ENCODE peak calls at places on chromosomes 1 and 21, in four cellular contexts. F is hypothalamus, A is NCI-H2029, I is mesendoderm. D is an unnamed sample.

GRCh38 chr1:224107282-224107625 is 6.7 kb upstream of the FBXO28 start:
- DNase-seq in A (no peak), I (no peak), F (no peak), D (no peak)

GRCh38 chr1:2558420-2558819 is 2.2 kb downstream of the TNFRSF14 start:
- DNase-seq in I (no peak), A (no peak), F (no peak), D (no peak)

GRCh38 chr1:1908506-1908791 is 6.6 kb upstream of the CALML6 start:
- DNase-seq in F (no peak), I (no peak), A (no peak), D (no peak)

GRCh38 chr1:37471345-37472231 is 2.8 kb upstream of the ZC3H12A start:
- DNase-seq in F (no peak), I (peak; percentile 95), A (no peak), D (peak; percentile 76)

GRCh38 chr1:195738971-195739650 is 869.1 kb downstream of the KCNT2 start:
- DNase-seq in I (peak; percentile 73), F (no peak), A (no peak), D (no peak)

GRCh38 chr1:244341455-244342450 is 110.0 kb downstream of the ADSS2 start:
- DNase-seq in F (no peak), A (no peak), I (peak; percentile 95), D (peak; percentile 41)

GRCh38 chr1:61819421-61819820 is 77.1 kb downstream of the PATJ start:
- DNase-seq in I (no peak), A (no peak), F (no peak), D (no peak)

GRCh38 chr1:2501820-2502119 is 24.6 kb downstream of the PANK4 start:
- DNase-seq in F (no peak), A (no peak), I (no peak), D (no peak)

GRCh38 chr21:34807146-34807880 is 138.5 kb downstream of the CLIC6 start:
- DNase-seq in I (peak; percentile 87), F (no peak), A (no peak), D (no peak)

GRCh38 chr21:42101246-42101645 is 30.1 kb downstream of the UMODL1 start:
- DNase-seq in F (no peak), A (peak; percentile 15), I (no peak), D (no peak)

GRCh38 chr1:42658880-42659337 is 686 bp downstream of the PPIH start:
- DNase-seq in I (no peak), F (no peak), A (no peak), D (no peak)

GRCh38 chr1:212967767-212968166 is 17.4 kb downstream of the VASH2 start:
- DNase-seq in I (peak; percentile 96), F (no peak), A (no peak), D (no peak)

GRCh38 chr1:27099904-27100796 is 54.8 kb downstream of the SLC9A1 start:
- DNase-seq in F (no peak), A (no peak), I (peak; percentile 55), D (no peak)

GRCh38 chr1:91736146-91736998 is 149.6 kb downstream of the TGFBR3 start:
- DNase-seq in F (no peak), A (no peak), I (no peak), D (no peak)

GRCh38 chr1:44812822-44813543 is 4.7 kb downstream of the BTBD19 start:
- DNase-seq in F (no peak), A (no peak), I (no peak), D (no peak)

GRCh38 chr1:7046314-7046713 is 261.1 kb downstream of the CAMTA1 start:
- DNase-seq in I (peak; percentile 77), F (no peak), A (no peak), D (no peak)

GRCh38 chr1:41918450-41919043 is at the start of gene HIVEP3:
- DNase-seq in A (peak; percentile 98), F (no peak), I (peak; percentile 68), D (no peak)

GRCh38 chr1:25740071-25740470 is 59.9 kb upstream of the SELENON start:
- DNase-seq in A (no peak), F (no peak), I (no peak), D (no peak)

GRCh38 chr1:199909137-199909536 is 118.4 kb upstream of the NR5A2 start:
- DNase-seq in A (no peak), I (no peak), F (no peak), D (no peak)

GRCh38 chr1:227907439-227908015 is 40.2 kb downstream of the WNT9A start:
- DNase-seq in I (no peak), A (no peak), F (no peak), D (no peak)

GRCh38 chr1:12514597-12514996 is 103.4 kb downstream of the DHRS3 start:
- DNase-seq in I (no peak), A (no peak), F (no peak), D (no peak)

GRCh38 chr1:23133587-23133986 is 35.1 kb downstream of the LUZP1 start:
- DNase-seq in I (no peak), F (no peak), A (no peak), D (no peak)

GRCh38 chr1:61139324-61140055 is 57.1 kb downstream of the NFIA start:
- DNase-seq in F (no peak), I (no peak), A (no peak), D (no peak)

GRCh38 chr1:89880679-89881078 is 59.8 kb downstream of the LRRC8D start:
- DNase-seq in F (no peak), I (no peak), A (no peak), D (no peak)

GRCh38 chr1:17028662-17029188 is 17.0 kb upstream of the ATP13A2 start:
- DNase-seq in A (no peak), I (no peak), F (no peak), D (no peak)

GRCh38 chr1:52263153-52263910 is 102.7 kb downstream of the CC2D1B start:
- DNase-seq in A (no peak), I (no peak), F (no peak), D (no peak)

GRCh38 chr1:36712151-36712550 is 229.4 kb upstream of the CSF3R start:
- DNase-seq in I (no peak), A (no peak), F (no peak), D (no peak)

GRCh38 chr1:106675558-106675957 is 380.9 kb upstream of the PRMT6 start:
- DNase-seq in A (no peak), F (no peak), I (no peak), D (no peak)

GRCh38 chr1:210332719-210333398 is 4.2 kb downstream of the HHAT start:
- DNase-seq in F (no peak), I (no peak), A (peak; percentile 4), D (no peak)

GRCh38 chr1:7583291-7584096 is 187.6 kb upstream of the VAMP3 start:
- DNase-seq in F (no peak), I (no peak), A (no peak), D (no peak)

GRCh38 chr1:36208978-36209708 is 15.1 kb upstream of the THRAP3 start:
- DNase-seq in F (no peak), A (no peak), I (no peak), D (no peak)

GRCh38 chr1:225934711-225935110 is 6.3 kb downstream of the LEFTY2 start:
- DNase-seq in F (no peak), I (no peak), A (no peak), D (no peak)

GRCh38 chr1:119351997-119352396 is 16.6 kb upstream of the HAO2 start:
- DNase-seq in A (no peak), I (no peak), F (no peak), D (no peak)

GRCh38 chr1:212620293-212620692 is 11.7 kb downstream of the ATF3 start:
- DNase-seq in A (no peak), I (no peak), F (no peak), D (no peak)

GRCh38 chr1:234542211-234542850 is 63.4 kb upstream of the TARBP1 start:
- DNase-seq in A (no peak), F (no peak), I (no peak), D (no peak)

GRCh38 chr1:205313681-205314308 is 7.8 kb downstream of the NUAK2 start:
- DNase-seq in I (peak; percentile 98), A (peak; percentile 39), F (peak; percentile 18), D (peak; percentile 52)

GRCh38 chr1:213244664-213245091 is 193.6 kb downstream of the RPS6KC1 start:
- DNase-seq in A (peak; percentile 44), F (no peak), I (peak; percentile 45), D (no peak)

GRCh38 chr1:38772026-38772425 is 87.5 kb downstream of the RRAGC start:
- DNase-seq in I (no peak), F (no peak), A (no peak), D (no peak)